ENCODE peak calls at places on chromosome 22, in seven cellular contexts. Q is GM23338; W is SK-N-SH; C is cardiac muscle cell; O is tibial nerve; D is mammary epithelial cell; Z is naive thymus-derived CD4-positive, alpha-beta T cell. K is an unnamed sample. For H3K36me3 and H3K4me1, the result is how much of the 10 kb centered on the place peaks cover.

GRCh38 chr22:30833328-30833727 is 135.2 kb downstream of the MORC2 start:
- DNase-seq in Q (no peak), W (no peak), C (no peak), O (no peak), D (no peak), Z (no peak), K (no peak)

GRCh38 chr22:48782817-48783511 is 1044.7 kb downstream of the BRD1 start:
- DNase-seq in Q (no peak), W (peak), C (no peak), O (peak), D (no peak), Z (no peak), K (peak)

GRCh38 chr22:45709004-45709739 is 37.5 kb downstream of the ATXN10 start:
- DNase-seq in Q (no peak), W (peak), C (peak), O (no peak), D (peak), Z (no peak), K (no peak)

GRCh38 chr22:37544955-37545702 is 15.2 kb upstream of the CDC42EP1 start:
- DNase-seq in Q (peak), W (peak), C (peak), O (no peak), D (peak), Z (peak), K (peak)

GRCh38 chr22:44352378-44353062 is 39.8 kb upstream of the SHISAL1 start:
- DNase-seq in Q (no peak), W (no peak), C (no peak), O (no peak), D (no peak), Z (no peak), K (no peak)

GRCh38 chr22:35568751-35569725 is 28.4 kb downstream of the RASD2 start:
- DNase-seq in Q (no peak), W (no peak), C (no peak), O (no peak), D (peak), Z (no peak), K (no peak)

GRCh38 chr22:37822079-37822833 is 926 bp upstream of the GALR3 start:
- DNase-seq in Q (peak), W (no peak), C (no peak), O (no peak), D (no peak), Z (no peak), K (no peak)

GRCh38 chr22:17079572-17079971 is 5.2 kb upstream of the IL17RA start:
- DNase-seq in Q (no peak), W (no peak), C (no peak), O (no peak), D (no peak), Z (no peak), K (no peak)

GRCh38 chr22:37563153-37564081 is 3.1 kb downstream of the CDC42EP1 start:
- DNase-seq in Q (peak), W (no peak), C (peak), O (peak), D (peak), Z (no peak), K (no peak)

GRCh38 chr22:20053407-20054033 is 26.5 kb upstream of the DGCR8 start:
- DNase-seq in Q (no peak), W (no peak), C (no peak), O (no peak), D (no peak), Z (no peak), K (no peak)

GRCh38 chr22:21038405-21038804 is 6.0 kb upstream of the SLC7A4 start:
- DNase-seq in Q (no peak), W (no peak), C (peak), O (no peak), D (no peak), Z (no peak), K (no peak)

GRCh38 chr22:30078320-30079311 is 1.6 kb upstream of the HORMAD2 start:
- DNase-seq in Q (peak), W (no peak), C (no peak), O (no peak), D (peak), Z (no peak), K (no peak)

GRCh38 chr22:48268771-48269552 is 1506.5 kb downstream of the TBC1D22A start:
- DNase-seq in Q (no peak), W (no peak), C (no peak), O (no peak), D (no peak), Z (no peak), K (no peak)

GRCh38 chr22:44130076-44130711 is 50.5 kb upstream of the PARVG start:
- DNase-seq in Q (no peak), W (peak), C (no peak), O (no peak), D (no peak), Z (no peak), K (no peak)

GRCh38 chr22:20810645-20811044 is 36.7 kb downstream of the SERPIND1 start:
- DNase-seq in Q (no peak), W (no peak), C (no peak), O (no peak), D (no peak), Z (peak), K (no peak)

GRCh38 chr22:30985561-30986208 is 16.6 kb downstream of the TUG1 start:
- DNase-seq in Q (peak), W (no peak), C (no peak), O (no peak), D (no peak), Z (no peak), K (no peak)

GRCh38 chr22:36331306-36331911 is 56.4 kb downstream of the MYH9 start:
- DNase-seq in Q (peak), W (peak), C (peak), O (no peak), D (peak), Z (peak), K (no peak)

GRCh38 chr22:27488456-27489224 is 312.9 kb downstream of the MN1 start:
- DNase-seq in Q (no peak), W (peak), C (peak), O (no peak), D (no peak), Z (no peak), K (no peak)

GRCh38 chr22:47802446-47802845 is 1040.0 kb downstream of the TBC1D22A start:
- DNase-seq in Q (no peak), W (no peak), C (no peak), O (no peak), D (no peak), Z (no peak), K (no peak)

GRCh38 chr22:39309364-39309861 is 10.0 kb downstream of the RPL3 start:
- DNase-seq in Q (peak), W (no peak), C (no peak), O (no peak), D (peak), Z (no peak), K (no peak)

GRCh38 chr22:36332623-36333331 is 55.0 kb downstream of the MYH9 start:
- DNase-seq in Q (no peak), W (no peak), C (peak), O (no peak), D (peak), Z (peak), K (no peak)

GRCh38 chr22:30340911-30341685 is 14.4 kb upstream of the TBC1D10A start:
- DNase-seq in Q (no peak), W (no peak), C (no peak), O (peak), D (no peak), Z (no peak), K (no peak)

GRCh38 chr22:46104881-46105493 is 45.3 kb upstream of the PPARA start:
- DNase-seq in Q (no peak), W (no peak), C (no peak), O (no peak), D (no peak), Z (no peak), K (no peak)

GRCh38 chr22:33565580-33565995 is 354.7 kb downstream of the LARGE1 start:
- DNase-seq in Q (no peak), W (no peak), C (no peak), O (no peak), D (no peak), Z (no peak), K (no peak)

GRCh38 chr22:19070397-19071169 is 51.6 kb downstream of the DGCR2 start:
- DNase-seq in Q (no peak), W (no peak), C (no peak), O (no peak), D (no peak), Z (no peak), K (no peak)

GRCh38 chr22:41642711-41643110 is 21.6 kb downstream of the XRCC6 start:
- DNase-seq in Q (no peak), W (no peak), C (no peak), O (no peak), D (peak), Z (no peak), K (no peak)
- H3K36me3 ChIP-seq in Q (half or more), W (under half), C (half or more), O (under half), D (under half), Z (under half), K (half or more)

DNA sequence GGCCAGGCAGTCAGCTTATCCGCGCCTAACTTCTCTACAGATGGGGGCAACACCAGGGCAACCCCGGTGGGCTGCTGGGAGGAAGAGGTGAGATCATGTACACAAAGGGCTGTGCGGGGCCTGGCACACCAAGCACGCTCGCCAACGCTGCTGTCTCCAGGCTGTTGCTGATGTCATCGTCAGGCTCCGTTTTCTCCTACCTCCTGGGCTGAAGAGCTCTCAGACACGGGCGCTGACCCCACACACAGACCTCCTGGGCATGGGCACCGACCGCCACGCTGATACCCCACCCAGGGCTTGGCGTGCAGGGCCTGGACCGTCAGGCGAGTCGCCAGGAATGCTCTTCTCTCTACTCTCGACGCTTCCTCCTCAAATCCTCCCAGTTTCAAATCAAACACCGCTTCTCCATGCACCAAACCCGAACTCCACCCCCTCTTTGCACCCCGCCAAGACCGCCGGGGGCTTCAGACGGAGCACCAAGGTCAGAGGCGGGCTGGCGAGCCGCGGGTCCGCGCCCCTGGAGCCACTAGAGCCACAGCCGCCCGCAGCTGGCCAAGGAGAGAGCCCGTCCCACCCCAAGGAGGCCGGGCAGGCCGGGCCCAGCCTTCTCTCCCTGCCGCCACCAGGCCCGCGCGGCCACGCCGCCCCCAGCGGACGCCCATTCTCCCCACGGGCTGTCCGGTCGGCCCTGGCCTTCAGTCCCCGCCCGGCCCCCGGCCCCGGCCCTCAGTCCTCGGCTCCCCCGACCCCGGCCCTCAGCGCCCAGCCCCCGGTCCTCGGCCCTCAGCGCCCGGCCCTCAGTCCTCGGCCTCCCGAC is 772 bp downstream of the SBF1 start:
- DNase-seq in Q (peak), W (peak), C (peak), O (no peak), D (peak), Z (no peak), K (no peak)
- H3K4me1 ChIP-seq in Q (under half), W (under half), C (under half), O (half or more), D (half or more), Z (under half), K (under half)

DNA sequence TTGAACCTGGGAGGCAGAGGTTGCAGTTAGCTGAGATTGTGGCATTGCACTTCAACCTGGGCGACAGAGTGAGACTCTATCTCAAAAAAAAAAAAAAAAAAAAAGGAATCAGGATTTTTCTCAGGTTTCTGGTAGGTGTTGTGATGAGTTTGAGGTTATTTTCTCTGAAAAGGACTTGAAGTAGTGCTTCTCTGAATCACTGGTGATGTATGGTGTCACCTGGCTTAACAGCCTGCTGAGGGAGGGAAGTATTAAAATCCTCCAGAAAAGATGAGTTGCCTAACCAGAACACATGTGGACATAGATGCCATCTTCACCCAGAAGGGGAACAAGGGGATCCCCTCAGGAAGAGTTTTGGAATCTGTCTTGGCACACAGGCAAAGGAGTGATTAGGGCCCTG is 20.1 kb downstream of the SMARCB1 start:
- DNase-seq in Q (no peak), W (no peak), C (no peak), O (no peak), D (no peak), Z (no peak), K (no peak)
- H3K36me3 ChIP-seq in Q (under half), W (half or more), C (under half), O (under half), D (under half), Z (under half), K (half or more)

GRCh38 chr22:49798486-49799151 is 29.1 kb downstream of the BRD1 start:
- DNase-seq in Q (no peak), W (no peak), C (no peak), O (no peak), D (no peak), Z (no peak), K (no peak)

GRCh38 chr22:49797706-49798105 is 30.0 kb downstream of the BRD1 start:
- DNase-seq in Q (no peak), W (no peak), C (no peak), O (no peak), D (no peak), Z (no peak), K (no peak)

GRCh38 chr22:49799431-49800075 is 28.1 kb downstream of the BRD1 start:
- DNase-seq in Q (no peak), W (no peak), C (no peak), O (no peak), D (no peak), Z (no peak), K (no peak)

GRCh38 chr22:49795521-49795920 is 32.2 kb downstream of the BRD1 start:
- DNase-seq in Q (no peak), W (no peak), C (no peak), O (no peak), D (no peak), Z (no peak), K (no peak)

GRCh38 chr22:49796596-49797270 is 30.9 kb downstream of the BRD1 start:
- DNase-seq in Q (no peak), W (no peak), C (no peak), O (no peak), D (no peak), Z (no peak), K (no peak)
- H3K4me1 ChIP-seq in Q (under half), W (under half), C (under half), O (under half), D (under half), Z (under half), K (under half)

GRCh38 chr22:23264610-23265388 is 84.5 kb downstream of the BCR start:
- DNase-seq in Q (no peak), W (no peak), C (no peak), O (no peak), D (no peak), Z (no peak), K (no peak)
- H3K36me3 ChIP-seq in Q (under half), W (under half), C (under half), O (under half), D (under half), Z (under half), K (half or more)

GRCh38 chr22:24990344-24990905 is 37.9 kb downstream of the KIAA1671 start:
- DNase-seq in Q (no peak), W (no peak), C (no peak), O (no peak), D (no peak), Z (no peak), K (no peak)

GRCh38 chr22:24995649-24996180 is 43.2 kb downstream of the KIAA1671 start:
- DNase-seq in Q (no peak), W (no peak), C (no peak), O (no peak), D (no peak), Z (no peak), K (no peak)

GRCh38 chr22:24994070-24994763 is 41.7 kb downstream of the KIAA1671 start:
- DNase-seq in Q (peak), W (no peak), C (no peak), O (no peak), D (peak), Z (no peak), K (no peak)

GRCh38 chr22:24989541-24989951 is 37.0 kb downstream of the KIAA1671 start:
- DNase-seq in Q (no peak), W (no peak), C (peak), O (peak), D (no peak), Z (no peak), K (no peak)

GRCh38 chr22:24992946-24993345 is 40.4 kb downstream of the KIAA1671 start:
- DNase-seq in Q (no peak), W (no peak), C (no peak), O (no peak), D (no peak), Z (no peak), K (no peak)
- H3K4me1 ChIP-seq in Q (under half), W (under half), C (under half), O (under half), D (half or more), Z (under half), K (under half)

K was measured in NT2/D1.